ENCODE peak calls at places on chromosomes 7 and 10, in four cellular contexts. R is astrocyte, I is A549, Q is left ventricle myocardium inferior. J is an unnamed sample.

GRCh38 chr10:98170249-98171117 is 36.0 kb downstream of the R3HCC1L start:
- DNase-seq in Q (no peak), I (peak; percentile 44), R (peak; percentile 24), J (peak; percentile 12)

GRCh38 chr10:103504181-103504783 is 10.8 kb downstream of the NEURL1 start:
- DNase-seq in I (peak; percentile 85), Q (no peak), R (peak; percentile 97), J (peak; percentile 77)

GRCh38 chr10:120457431-120458172 is 575 bp downstream of the PLPP4 start:
- DNase-seq in R (no peak), I (no peak), Q (no peak), J (no peak)

GRCh38 chr10:102502337-102503151 is at the start of gene ACTR1A:
- DNase-seq in I (peak; percentile 94), Q (peak; percentile 94), R (peak; percentile 100), J (peak; percentile 100)

GRCh38 chr10:131698232-131698631 is 202.6 kb upstream of the PPP2R2D start:
- DNase-seq in I (no peak), Q (no peak), R (no peak), J (no peak)

GRCh38 chr7:139671967-139672366 is 105.8 kb downstream of the HIPK2 start:
- DNase-seq in I (no peak), R (no peak), Q (no peak), J (no peak)

GRCh38 chr10:23386052-23386451 is 41.5 kb upstream of the C10orf67 start:
- DNase-seq in I (no peak), R (no peak), Q (no peak), J (no peak)

GRCh38 chr7:34130558-34131285 is 225.4 kb downstream of the BMPER start:
- DNase-seq in R (no peak), I (no peak), Q (no peak), J (no peak)

GRCh38 chr7:112159346-112159745 is 46.9 kb downstream of the DOCK4 start:
- DNase-seq in R (no peak), Q (no peak), I (no peak), J (no peak)

GRCh38 chr10:122861724-122862161 is 16.1 kb upstream of the CUZD1 start:
- DNase-seq in R (peak; percentile 57), Q (no peak), I (peak; percentile 37), J (no peak)

GRCh38 chr7:107138696-107139420 is 29.9 kb upstream of the HBP1 start:
- DNase-seq in Q (no peak), R (no peak), I (no peak), J (no peak)

GRCh38 chr7:157789094-157789493 is 452.3 kb downstream of the DNAJB6 start:
- DNase-seq in I (no peak), R (no peak), Q (no peak), J (no peak)

GRCh38 chr7:101744588-101744987 is 72.8 kb upstream of the CUX1 start:
- DNase-seq in R (no peak), Q (no peak), I (no peak), J (no peak)

GRCh38 chr10:62850646-62851045 is 34.5 kb upstream of the EGR2 start:
- DNase-seq in R (no peak), I (no peak), Q (no peak), J (no peak)

GRCh38 chr7:47938574-47939165 is 9.6 kb downstream of the PKD1L1 start:
- DNase-seq in Q (no peak), R (no peak), I (no peak), J (no peak)

GRCh38 chr10:62047960-62048383 is 146.5 kb downstream of the ARID5B start:
- DNase-seq in R (no peak), Q (no peak), I (no peak), J (no peak)

GRCh38 chr7:94206295-94206694 is 188.4 kb upstream of the COL1A2 start:
- DNase-seq in I (no peak), Q (no peak), R (no peak), J (no peak)

GRCh38 chr10:72625276-72625607 is 637 bp downstream of the MICU1 start:
- DNase-seq in Q (no peak), I (no peak), R (no peak), J (no peak)

GRCh38 chr10:12978885-12979284 is 22.6 kb downstream of the CCDC3 start:
- DNase-seq in I (no peak), Q (no peak), R (no peak), J (no peak)

GRCh38 chr7:150402671-150403321 is 23.7 kb downstream of the ZNF775 start:
- DNase-seq in I (no peak), R (no peak), Q (no peak), J (no peak)

GRCh38 chr7:30184804-30185487 is 50.2 kb downstream of the MTURN start:
- DNase-seq in I (no peak), R (no peak), Q (peak; percentile 22), J (no peak)

GRCh38 chr10:119734396-119735332 is 8.8 kb downstream of the INPP5F start:
- DNase-seq in R (peak; percentile 74), Q (no peak), I (no peak), J (no peak)

GRCh38 chr7:116598278-116598677 is 73.4 kb downstream of the CAV1 start:
- DNase-seq in Q (no peak), R (no peak), I (no peak), J (no peak)
- TF ChIP-seq CTCF in Q (peak; percentile 44), R (peak; percentile 13), I (peak; percentile 42), J (no peak)

DNA sequence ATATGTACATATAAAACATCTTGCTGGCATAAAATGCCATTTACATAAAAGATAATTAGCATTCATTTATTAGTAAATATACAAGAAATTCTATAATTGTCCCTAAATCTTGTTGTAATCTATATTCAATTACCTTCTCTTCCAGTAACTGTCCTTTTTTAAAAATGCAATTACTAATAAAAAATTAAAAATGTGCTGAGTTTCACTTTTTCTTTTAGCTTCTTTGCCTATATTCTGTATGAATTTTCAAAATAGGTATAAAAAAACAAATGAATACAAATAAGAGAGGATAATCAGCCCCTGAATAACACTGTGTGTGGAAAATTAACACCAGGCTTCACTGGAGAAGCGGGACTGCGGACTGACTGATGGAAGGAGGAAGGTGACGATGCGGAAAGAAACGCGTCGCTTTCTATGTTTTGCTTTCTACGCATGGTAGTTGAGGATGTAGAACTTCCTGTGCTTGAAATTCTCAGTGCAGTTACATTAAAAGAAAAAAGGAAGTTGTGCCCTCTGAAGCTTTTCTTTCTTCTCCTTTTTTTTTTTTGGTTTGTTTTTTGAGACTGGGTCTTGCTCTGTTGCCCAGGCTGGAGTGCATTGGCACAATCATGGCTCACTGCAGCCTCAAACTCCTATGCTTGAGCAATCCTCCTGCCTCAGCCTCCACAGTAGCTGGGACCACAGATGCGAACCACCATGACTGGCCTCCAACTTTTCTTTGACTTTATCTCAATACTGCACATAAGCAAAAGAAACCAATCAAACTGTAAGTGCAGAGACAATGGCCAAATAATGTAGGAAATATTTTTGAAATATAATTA is 7.4 kb upstream of the ZMYND11 start:
- DNase-seq in R (no peak), I (no peak), Q (no peak), J (no peak)
- H3K4me3 ChIP-seq in R (no peak overlapping the region), I (no peak overlapping the region), Q (peak overlapping the region; percentile 37), J (no peak overlapping the region)

GRCh38 chr10:35592421-35592820 is 12.7 kb upstream of the GJD4 start:
- DNase-seq in Q (no peak), I (no peak), R (no peak), J (peak; percentile 97)

GRCh38 chr10:35600193-35600592 is 4.9 kb upstream of the GJD4 start:
- DNase-seq in I (no peak), Q (no peak), R (no peak), J (no peak)

GRCh38 chr10:35594115-35594849 is 10.9 kb upstream of the GJD4 start:
- DNase-seq in R (no peak), I (no peak), Q (no peak), J (no peak)

GRCh38 chr10:35595106-35595505 is 10.0 kb upstream of the GJD4 start:
- DNase-seq in Q (no peak), I (no peak), R (no peak), J (no peak)

DNA sequence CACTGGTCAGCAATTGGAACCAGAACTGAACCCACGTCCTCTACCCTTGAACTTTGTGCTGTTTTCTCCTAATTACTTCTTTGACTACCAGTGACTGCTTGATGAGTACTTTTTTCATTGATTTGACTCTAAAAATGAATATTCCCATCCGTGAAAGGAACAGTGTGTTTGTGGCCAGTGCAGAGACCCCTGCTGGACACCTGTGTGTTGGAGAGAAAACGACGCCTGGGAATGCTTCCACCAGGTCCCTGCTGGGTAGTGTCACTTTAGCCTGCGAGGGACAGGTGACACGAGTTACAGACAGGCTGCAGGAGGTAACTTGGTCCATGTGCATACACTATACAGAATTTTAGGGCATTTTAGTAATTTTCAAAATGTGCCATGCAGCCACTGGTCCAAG is 6.8 kb upstream of the GJD4 start:
- DNase-seq in Q (no peak), I (no peak), R (no peak), J (no peak)
- TF ChIP-seq CTCF in Q (peak; percentile 66), I (peak; percentile 47), R (peak; percentile 21), J (peak; percentile 64)

GRCh38 chr10:95445223-95445836 is 115.8 kb downstream of the SORBS1 start:
- DNase-seq in R (peak; percentile 78), I (peak; percentile 52), Q (peak; percentile 81), J (peak; percentile 43)
- H3K4me3 ChIP-seq in R (no peak overlapping the region), I (no peak overlapping the region), Q (peak overlapping the region; percentile 20), J (no peak overlapping the region)